ENCODE peak calls at places on chromosomes 11 and 22, in seven cellular contexts. S is foreskin keratinocyte, T is GM23338, U is lower lobe of right lung, Q is left lung, B is A549, G is H9. E is an unnamed sample.

GRCh38 chr11:58691675-58692074 is 40.1 kb downstream of the GLYAT start:
- DNase-seq in S (no peak), T (no peak), U (no peak), Q (no peak), B (no peak), G (no peak), E (no peak)

GRCh38 chr22:24809331-24809730 is 3.3 kb downstream of the SGSM1 start:
- DNase-seq in S (no peak), T (no peak), U (no peak), Q (no peak), B (no peak), G (no peak), E (no peak)

GRCh38 chr11:34354782-34355181 is 3.0 kb downstream of the ABTB2 start:
- DNase-seq in S (no peak), T (no peak), U (no peak), Q (no peak), B (peak; percentile 48), G (no peak), E (no peak)

GRCh38 chr11:32385998-32386397 is 49.3 kb downstream of the WT1 start:
- DNase-seq in S (peak; percentile 43), T (peak; percentile 84), U (no peak), Q (no peak), B (peak; percentile 44), G (peak; percentile 66), E (no peak)

GRCh38 chr22:39176067-39176621 is 23.7 kb upstream of the CBX7 start:
- DNase-seq in S (peak; percentile 27), T (peak; percentile 92), U (peak; percentile 70), Q (peak; percentile 49), B (peak; percentile 57), G (peak; percentile 88), E (no peak)

GRCh38 chr11:14393129-14393528 is 34.1 kb upstream of the RRAS2 start:
- DNase-seq in S (no peak), T (no peak), U (no peak), Q (no peak), B (no peak), G (no peak), E (no peak)

GRCh38 chr11:88631497-88631896 is 294.0 kb upstream of the CTSC start:
- DNase-seq in S (peak; percentile 64), T (peak; percentile 25), U (no peak), Q (no peak), B (no peak), G (no peak), E (no peak)

GRCh38 chr11:115275045-115275444 is 229.2 kb downstream of the CADM1 start:
- DNase-seq in S (no peak), T (no peak), U (no peak), Q (no peak), B (no peak), G (no peak), E (no peak)

GRCh38 chr11:92828576-92828975 is 140.9 kb upstream of the MTNR1B start:
- DNase-seq in S (no peak), T (peak; percentile 33), U (no peak), Q (no peak), B (no peak), G (no peak), E (no peak)

GRCh38 chr11:102171101-102171500 is 60.9 kb downstream of the YAP1 start:
- DNase-seq in S (peak; percentile 56), T (no peak), U (no peak), Q (no peak), B (no peak), G (no peak), E (no peak)

GRCh38 chr11:17927643-17928343 is 85.1 kb downstream of the SERGEF start:
- DNase-seq in S (no peak), T (no peak), U (no peak), Q (no peak), B (no peak), G (no peak), E (no peak)

GRCh38 chr11:126345283-126345682 is 10.2 kb upstream of the ST3GAL4 start:
- DNase-seq in S (no peak), T (no peak), U (no peak), Q (no peak), B (no peak), G (no peak), E (no peak)

GRCh38 chr11:111540921-111541208 is 345 bp downstream of the LAYN start:
- DNase-seq in S (no peak), T (no peak), U (no peak), Q (no peak), B (no peak), G (no peak), E (no peak)

GRCh38 chr11:107042748-107043147 is 24.5 kb upstream of the GUCY1A2 start:
- DNase-seq in S (peak; percentile 19), T (no peak), U (no peak), Q (no peak), B (no peak), G (no peak), E (no peak)

GRCh38 chr11:130631119-130631518 is 182.7 kb downstream of the ADAMTS15 start:
- DNase-seq in S (peak; percentile 93), T (no peak), U (no peak), Q (no peak), B (peak; percentile 70), G (no peak), E (no peak)

GRCh38 chr11:100316990-100317389 is 370.1 kb upstream of the ARHGAP42 start:
- DNase-seq in S (no peak), T (no peak), U (no peak), Q (no peak), B (no peak), G (no peak), E (no peak)

GRCh38 chr22:20084547-20085413 is 4.7 kb downstream of the DGCR8 start:
- DNase-seq in S (no peak), T (peak; percentile 89), U (peak; percentile 45), Q (no peak), B (no peak), G (peak; percentile 83), E (no peak)

GRCh38 chr11:12288934-12289666 is 88.3 kb upstream of the PARVA start:
- DNase-seq in S (no peak), T (no peak), U (no peak), Q (no peak), B (no peak), G (no peak), E (no peak)

GRCh38 chr11:112780351-112781043 is 180.7 kb upstream of the NCAM1 start:
- DNase-seq in S (peak; percentile 51), T (no peak), U (no peak), Q (no peak), B (no peak), G (no peak), E (no peak)
- H3K4me1 ChIP-seq in S (no peaks in the 10 kb centered on the region), T (no peaks in the 10 kb centered on the region), U (no peaks in the 10 kb centered on the region), Q (no peaks in the 10 kb centered on the region), B (no peaks in the 10 kb centered on the region), G (peaks cover 2% of the 10 kb centered on the region), E (peaks cover 11% of the 10 kb centered on the region)

GRCh38 chr11:47916361-47916841 is 64.0 kb upstream of the PTPRJ start:
- DNase-seq in S (peak; percentile 15), T (no peak), U (no peak), Q (no peak), B (no peak), G (no peak), E (no peak)

GRCh38 chr11:47915407-47916137 is 64.8 kb upstream of the PTPRJ start:
- DNase-seq in S (no peak), T (no peak), U (no peak), Q (no peak), B (no peak), G (no peak), E (no peak)

GRCh38 chr11:47918882-47919495 is 61.4 kb upstream of the PTPRJ start:
- DNase-seq in S (peak; percentile 32), T (no peak), U (peak; percentile 20), Q (no peak), B (no peak), G (no peak), E (no peak)

GRCh38 chr11:47918370-47918690 is 62.0 kb upstream of the PTPRJ start:
- DNase-seq in S (no peak), T (no peak), U (no peak), Q (no peak), B (no peak), G (no peak), E (no peak)

GRCh38 chr11:47917643-47918369 is 62.6 kb upstream of the PTPRJ start:
- DNase-seq in S (peak; percentile 64), T (peak; percentile 66), U (peak; percentile 92), Q (peak; percentile 95), B (peak; percentile 94), G (peak; percentile 81), E (peak; percentile 62)
- H3K4me1 ChIP-seq in S (peaks cover 4% of the 10 kb centered on the region), T (peaks cover 5% of the 10 kb centered on the region), U (peaks cover 62% of the 10 kb centered on the region), Q (peaks cover 9% of the 10 kb centered on the region), B (peaks cover 53% of the 10 kb centered on the region), G (no peaks in the 10 kb centered on the region), E (peaks cover 33% of the 10 kb centered on the region)

DNA sequence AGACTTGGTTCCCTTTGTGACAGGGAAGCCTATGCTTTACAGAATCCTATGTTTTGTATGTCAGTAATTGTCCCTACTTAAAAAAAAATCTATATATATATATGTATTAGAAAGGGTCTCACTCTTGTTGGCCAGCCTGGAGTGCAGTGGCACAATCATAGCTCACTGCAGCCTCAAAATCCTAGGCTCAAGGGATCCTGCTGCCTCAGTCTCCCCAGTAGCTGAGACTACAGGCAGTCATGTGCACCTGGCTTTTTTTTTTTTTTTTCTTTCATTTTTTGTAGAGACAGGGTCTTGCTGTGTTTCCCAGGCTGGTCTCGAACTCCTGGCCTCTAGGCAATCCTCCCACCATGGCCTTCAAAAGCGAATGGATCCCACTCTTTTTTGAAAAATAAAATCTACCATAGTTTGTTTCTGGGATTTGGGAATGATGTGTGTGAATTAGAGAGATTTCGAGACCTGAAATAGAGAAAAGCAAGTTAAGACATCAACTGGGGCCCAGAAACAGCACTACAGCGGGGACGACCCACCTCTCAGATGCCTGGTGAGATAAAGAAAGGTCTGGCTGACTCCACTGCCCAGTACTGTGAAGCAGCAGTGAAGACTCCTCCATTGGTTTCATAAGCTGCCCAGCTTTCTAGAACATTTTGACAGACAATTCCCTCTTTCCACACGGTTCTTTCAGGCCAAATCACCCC is 1.9 kb upstream of the NEAT1 start:
- DNase-seq in S (no peak), T (no peak), U (peak; percentile 19), Q (peak; percentile 23), B (no peak), G (no peak), E (no peak)
- H3K4me1 ChIP-seq in S (peaks cover 27% of the 10 kb centered on the region), T (peaks cover 84% of the 10 kb centered on the region), U (peaks cover 54% of the 10 kb centered on the region), Q (peaks cover 49% of the 10 kb centered on the region), B (peaks cover 50% of the 10 kb centered on the region), G (peaks cover 23% of the 10 kb centered on the region), E (peaks cover 39% of the 10 kb centered on the region)

DNA sequence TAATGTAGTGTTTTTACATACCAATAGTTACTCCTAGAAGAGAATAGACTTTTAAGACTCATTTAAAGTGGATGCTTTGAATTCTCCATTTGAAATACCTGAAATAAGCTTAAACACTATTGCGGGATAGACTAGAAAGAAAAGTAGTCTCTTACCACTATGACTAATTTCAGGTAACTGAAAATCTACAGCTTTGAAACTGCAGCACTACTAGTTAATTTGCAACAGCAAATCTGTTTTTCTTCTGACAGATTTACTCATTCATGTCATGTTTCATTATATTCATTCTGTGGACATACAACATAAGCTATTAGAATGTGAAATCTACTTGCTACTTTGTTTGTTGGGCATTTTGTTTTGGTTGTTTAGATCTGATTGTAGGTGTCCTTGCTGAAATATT is 153.6 kb downstream of the MAML2 start:
- DNase-seq in S (no peak), T (no peak), U (no peak), Q (no peak), B (no peak), G (no peak), E (no peak)
- H3K4me1 ChIP-seq in S (peaks cover 21% of the 10 kb centered on the region), T (peaks cover 42% of the 10 kb centered on the region), U (peaks cover 33% of the 10 kb centered on the region), Q (peaks cover 19% of the 10 kb centered on the region), B (peaks cover 27% of the 10 kb centered on the region), G (peaks cover 9% of the 10 kb centered on the region), E (peaks cover 17% of the 10 kb centered on the region)